ENCODE peak calls at places on chromosome 15, in five cellular contexts. One of them, this sample, is unnamed.

GRCh38 chr15:31308185-31308639 is 18.4 kb upstream of the KLF13 start:
- DNase-seq in K562: no peak
- DNase-seq in H1: peak
- DNase-seq in HepG2: no peak
- DNase-seq in GM12878: no peak
- DNase-seq in this sample: peak

GRCh38 chr15:25543156-25543555 is 104.3 kb upstream of the UBE3A start:
- DNase-seq in K562: no peak
- DNase-seq in HepG2: no peak
- DNase-seq in GM12878: no peak
- DNase-seq in H1: no peak
- DNase-seq in this sample: no peak

GRCh38 chr15:98878172-98878571 is 129.4 kb downstream of the PGPEP1L start:
- DNase-seq in HepG2: no peak
- DNase-seq in H1: no peak
- DNase-seq in GM12878: no peak
- DNase-seq in K562: no peak
- DNase-seq in this sample: no peak

GRCh38 chr15:66702770-66703539 is 919 bp downstream of the SMAD6 start:
- DNase-seq in H1: peak
- DNase-seq in K562: no peak
- DNase-seq in GM12878: no peak
- DNase-seq in HepG2: no peak
- DNase-seq in this sample: peak

GRCh38 chr15:69090197-69090948 is 70.1 kb upstream of the GLCE start:
- DNase-seq in GM12878: no peak
- DNase-seq in H1: no peak
- DNase-seq in K562: no peak
- DNase-seq in HepG2: no peak
- DNase-seq in this sample: peak

GRCh38 chr15:31465083-31465955 is 138.7 kb downstream of the KLF13 start:
- DNase-seq in K562: no peak
- DNase-seq in HepG2: no peak
- DNase-seq in GM12878: no peak
- DNase-seq in H1: no peak
- DNase-seq in this sample: no peak

GRCh38 chr15:39578851-39579486 is 1.9 kb upstream of the THBS1 start:
- DNase-seq in HepG2: no peak
- DNase-seq in GM12878: no peak
- DNase-seq in H1: no peak
- DNase-seq in K562: no peak
- DNase-seq in this sample: no peak

GRCh38 chr15:31403606-31404005 is 77.0 kb downstream of the KLF13 start:
- DNase-seq in K562: no peak
- DNase-seq in H1: no peak
- DNase-seq in GM12878: no peak
- DNase-seq in HepG2: no peak
- DNase-seq in this sample: no peak

GRCh38 chr15:33086500-33087141 is 107.9 kb downstream of the FMN1 start:
- DNase-seq in HepG2: peak
- DNase-seq in H1: no peak
- DNase-seq in GM12878: peak
- DNase-seq in K562: no peak
- DNase-seq in this sample: no peak

GRCh38 chr15:95247068-95247984 is 1016.0 kb downstream of the MCTP2 start:
- DNase-seq in H1: no peak
- DNase-seq in K562: peak
- DNase-seq in HepG2: peak
- DNase-seq in GM12878: no peak
- DNase-seq in this sample: no peak

GRCh38 chr15:67030036-67030762 is 35.2 kb upstream of the SMAD3 start:
- DNase-seq in H1: peak
- DNase-seq in HepG2: peak
- DNase-seq in K562: peak
- DNase-seq in GM12878: no peak
- DNase-seq in this sample: peak

GRCh38 chr15:100279446-100279845 is 62.3 kb downstream of the ADAMTS17 start:
- DNase-seq in GM12878: no peak
- DNase-seq in K562: no peak
- DNase-seq in H1: no peak
- DNase-seq in HepG2: no peak
- DNase-seq in this sample: no peak

GRCh38 chr15:92603743-92604470 is 51.7 kb downstream of the FAM174B start:
- DNase-seq in GM12878: no peak
- DNase-seq in K562: no peak
- DNase-seq in H1: no peak
- DNase-seq in HepG2: no peak
- DNase-seq in this sample: no peak

GRCh38 chr15:90582553-90582952 is 52.8 kb downstream of the CRTC3 start:
- DNase-seq in K562: no peak
- DNase-seq in H1: no peak
- DNase-seq in GM12878: no peak
- DNase-seq in HepG2: no peak
- DNase-seq in this sample: no peak

GRCh38 chr15:48086582-48086981 is 34.2 kb upstream of the SLC24A5 start:
- DNase-seq in GM12878: no peak
- DNase-seq in H1: no peak
- DNase-seq in HepG2: no peak
- DNase-seq in K562: no peak
- DNase-seq in this sample: no peak
- TF ChIP-seq ATF2 in GM12878: no peak
- TF ChIP-seq ATF2 in H1: no peak
- TF ChIP-seq ATF2 in HepG2: no peak
- TF ChIP-seq ATF2 in K562: no peak
- TF ChIP-seq ATF2 in this sample: no peak

DNA sequence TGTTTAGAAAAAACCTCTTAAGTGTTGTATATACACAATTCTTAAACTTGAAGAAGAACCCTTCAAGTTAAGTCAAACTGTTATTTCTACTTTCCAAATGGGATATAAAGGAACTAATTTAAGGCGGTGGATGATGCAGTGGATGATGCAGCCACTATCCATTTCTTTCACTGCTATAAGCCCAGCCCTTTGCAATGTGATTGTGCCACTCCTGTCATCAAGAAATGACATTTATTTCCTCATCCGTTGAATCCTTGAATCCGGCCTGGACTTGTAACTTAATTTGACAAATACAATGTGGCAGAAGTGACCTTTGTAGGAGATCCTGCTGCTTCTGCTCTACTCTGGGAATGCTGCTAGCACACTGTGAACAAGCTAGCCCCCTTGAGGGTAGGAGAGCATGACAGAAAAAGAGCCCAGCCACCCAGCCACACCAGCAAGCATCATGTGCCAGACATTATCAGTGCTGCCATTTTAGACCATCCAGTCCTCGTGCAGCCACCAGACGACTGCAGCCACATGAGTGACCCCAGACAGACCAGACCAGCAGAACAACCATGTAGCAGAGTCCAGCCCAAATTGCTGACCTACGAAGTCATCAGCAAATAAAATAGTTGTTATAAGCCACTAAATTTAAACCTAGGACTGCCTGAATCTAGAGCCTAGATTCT is 47.4 kb downstream of the UACA start:
- DNase-seq in H1: no peak
- DNase-seq in K562: no peak
- DNase-seq in HepG2: no peak
- DNase-seq in GM12878: no peak
- DNase-seq in this sample: no peak
- TF ChIP-seq SP1 in H1: no peak
- TF ChIP-seq SP1 in K562: no peak
- TF ChIP-seq SP1 in HepG2: no peak
- TF ChIP-seq SP1 in GM12878: no peak
- TF ChIP-seq SP1 in this sample: no peak

DNA sequence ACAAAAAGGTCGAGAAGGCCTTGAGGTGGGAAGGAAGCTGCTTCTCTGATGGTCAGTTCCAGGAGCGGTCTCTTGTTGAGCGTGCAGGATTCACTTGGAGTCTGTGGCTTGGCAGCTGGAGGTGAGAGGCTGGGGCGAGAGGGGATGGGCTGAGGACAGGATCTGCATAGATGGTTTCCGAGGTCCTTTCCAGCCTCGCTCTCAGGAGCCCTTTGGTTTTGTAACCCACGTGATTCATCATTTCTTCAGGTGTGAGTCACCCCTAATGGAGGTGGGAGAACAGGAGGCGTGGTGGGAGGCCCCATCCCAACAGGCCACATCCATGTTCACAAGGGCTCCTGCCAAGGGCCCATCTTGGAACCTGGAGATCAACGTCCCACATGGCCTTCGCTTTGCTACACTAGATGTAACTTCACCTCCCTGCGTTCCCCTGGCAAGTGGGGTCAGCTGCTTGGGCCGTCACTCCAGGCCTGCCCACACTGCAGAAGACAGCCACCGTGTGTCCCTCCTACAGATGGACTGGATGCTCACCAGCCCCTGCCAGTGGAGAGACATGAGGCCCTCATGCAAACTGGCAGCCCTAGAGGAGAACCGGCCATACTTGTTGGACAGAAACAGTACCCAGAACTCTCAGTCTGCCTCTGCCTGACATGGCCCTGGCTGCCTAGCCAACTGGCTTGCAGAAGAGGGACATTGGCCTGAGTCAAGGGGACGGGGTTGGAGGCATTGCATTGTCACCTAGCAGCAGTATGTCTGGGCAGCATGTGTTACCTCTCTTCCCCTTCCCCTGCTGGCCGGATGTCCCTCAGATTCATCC is 1.6 kb upstream of the PCSK6 start:
- DNase-seq in K562: no peak
- DNase-seq in H1: peak
- DNase-seq in HepG2: no peak
- DNase-seq in GM12878: no peak
- DNase-seq in this sample: no peak
- TF ChIP-seq ATF2 in K562: no peak
- TF ChIP-seq ATF2 in H1: no peak
- TF ChIP-seq ATF2 in HepG2: no peak
- TF ChIP-seq ATF2 in GM12878: no peak
- TF ChIP-seq ATF2 in this sample: no peak

GRCh38 chr15:74955796-74956647 is 550 bp downstream of the RPP25 start:
- DNase-seq in H1: peak
- DNase-seq in GM12878: no peak
- DNase-seq in HepG2: no peak
- DNase-seq in K562: peak
- DNase-seq in this sample: peak

GRCh38 chr15:74958320-74958907 is 1.8 kb upstream of the RPP25 start:
- DNase-seq in GM12878: no peak
- DNase-seq in HepG2: peak
- DNase-seq in H1: peak
- DNase-seq in K562: no peak
- DNase-seq in this sample: peak

GRCh38 chr15:74958908-74959642 is 2.5 kb upstream of the RPP25 start:
- DNase-seq in K562: no peak
- DNase-seq in HepG2: no peak
- DNase-seq in H1: peak
- DNase-seq in GM12878: no peak
- DNase-seq in this sample: peak

GRCh38 chr15:74956648-74957300 is at the start of gene RPP25:
- DNase-seq in H1: peak
- DNase-seq in K562: peak
- DNase-seq in HepG2: peak
- DNase-seq in GM12878: no peak
- DNase-seq in this sample: peak

GRCh38 chr15:74957301-74958035 is 896 bp upstream of the RPP25 start:
- DNase-seq in H1: peak
- DNase-seq in K562: no peak
- DNase-seq in HepG2: no peak
- DNase-seq in GM12878: no peak
- DNase-seq in this sample: peak
- TF ChIP-seq SP1 in H1: no peak
- TF ChIP-seq SP1 in K562: no peak
- TF ChIP-seq SP1 in HepG2: no peak
- TF ChIP-seq SP1 in GM12878: no peak
- TF ChIP-seq SP1 in this sample: no peak

DNA sequence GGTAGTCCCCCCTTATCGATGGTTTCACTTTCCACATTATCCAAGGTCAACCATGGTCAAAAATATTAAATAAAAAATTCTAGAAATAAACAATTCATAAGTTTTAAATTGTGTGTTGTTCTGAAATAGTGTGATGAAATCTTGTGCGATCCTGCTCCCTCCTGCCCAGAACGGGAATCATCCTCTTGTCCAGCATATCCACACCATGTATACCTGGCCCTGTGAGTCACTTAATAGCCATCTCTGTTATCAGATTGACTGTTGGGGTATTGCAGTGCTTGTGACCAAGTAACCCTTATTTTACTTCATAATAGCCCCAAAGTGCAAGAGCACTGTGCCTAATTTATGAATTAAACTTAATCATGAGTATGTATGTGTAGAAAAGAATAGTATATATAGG is 19.1 kb downstream of the FAM81A start:
- DNase-seq in GM12878: no peak
- DNase-seq in K562: no peak
- DNase-seq in HepG2: no peak
- DNase-seq in H1: no peak
- DNase-seq in this sample: no peak
- TF ChIP-seq ATF2 in GM12878: no peak
- TF ChIP-seq ATF2 in K562: no peak
- TF ChIP-seq ATF2 in HepG2: no peak
- TF ChIP-seq ATF2 in H1: no peak
- TF ChIP-seq ATF2 in this sample: no peak

DNA sequence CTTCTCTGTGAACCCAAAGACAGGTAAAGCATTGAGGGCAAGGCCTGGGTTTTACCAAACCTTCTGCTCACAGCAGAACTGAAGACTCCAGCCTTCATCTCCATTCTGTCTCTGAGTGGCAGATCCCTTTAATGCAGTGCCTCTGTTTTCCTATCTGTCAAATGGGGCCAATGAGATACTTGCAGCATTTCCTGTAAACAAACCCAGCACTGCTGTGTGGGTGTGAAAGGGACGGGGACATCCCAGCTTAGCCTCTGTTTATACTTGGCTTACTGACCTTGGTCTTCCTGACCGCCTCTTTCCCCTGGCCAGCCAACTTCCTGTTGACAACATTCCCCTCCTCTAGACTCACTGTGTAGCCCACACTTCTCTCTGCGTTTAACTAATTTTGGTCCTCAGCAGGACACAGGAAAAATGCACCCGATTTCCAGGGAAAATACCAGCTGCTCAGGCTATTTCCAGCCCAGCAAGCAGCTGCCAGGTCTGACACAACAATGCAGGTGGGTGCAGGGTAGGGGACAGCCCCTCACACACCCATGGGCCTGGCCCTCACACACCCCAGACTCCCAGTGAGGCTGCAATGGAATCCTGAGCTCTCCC is 105.9 kb upstream of the HERC1 start:
- DNase-seq in HepG2: peak
- DNase-seq in H1: peak
- DNase-seq in GM12878: peak
- DNase-seq in K562: no peak
- DNase-seq in this sample: no peak
- TF ChIP-seq SP1 in HepG2: no peak
- TF ChIP-seq SP1 in H1: no peak
- TF ChIP-seq SP1 in GM12878: no peak
- TF ChIP-seq SP1 in K562: no peak
- TF ChIP-seq SP1 in this sample: no peak

DNA sequence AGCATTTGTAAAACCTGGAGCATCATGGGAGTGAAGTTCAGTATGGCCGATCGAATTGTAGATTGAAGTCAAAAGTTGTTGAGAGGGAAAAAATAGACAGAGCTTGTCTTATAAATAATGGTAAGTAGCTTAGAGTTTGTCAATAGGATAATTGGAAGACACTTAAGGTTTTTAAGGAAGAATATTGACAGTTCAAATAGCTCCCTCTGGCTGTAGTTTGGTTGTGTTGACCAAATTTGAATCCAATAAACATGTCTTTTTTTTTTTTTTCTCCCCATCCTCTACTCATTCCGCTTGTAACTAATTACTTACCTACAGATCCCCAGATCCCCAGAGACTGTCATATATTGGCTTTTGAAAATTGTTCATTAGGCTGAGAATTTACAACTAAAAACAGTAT is 677.0 kb downstream of the AGBL1 start:
- DNase-seq in GM12878: no peak
- DNase-seq in K562: no peak
- DNase-seq in H1: no peak
- DNase-seq in HepG2: no peak
- DNase-seq in this sample: no peak
- TF ChIP-seq ATF2 in GM12878: no peak
- TF ChIP-seq ATF2 in K562: no peak
- TF ChIP-seq ATF2 in H1: no peak
- TF ChIP-seq ATF2 in HepG2: no peak
- TF ChIP-seq ATF2 in this sample: no peak